ENCODE peak calls at places on chromosomes 3 and 15, in nine cellular contexts. Q is mucosa of gallbladder; J is esophagus squamous epithelium; U is HTR-8/SVneo; A is tibial artery; O is stimulated activated CD4-positive, alpha-beta T cell treated with anti-CD3 and anti-CD28 coated beads, Interleukin-12 subunit alpha, Interleukin-12 subunit beta, amount 100 ng/mL, for 24 hours; N is neuronal stem cell; T is lower lobe of right lung; X is glomerular endothelial cell. S is an unnamed sample.

GRCh38 chr3:45988804-45989203 is 6.8 kb downstream of the FYCO1 start:
- DNase-seq in Q (no peak), J (no peak), U (no peak), A (no peak), O (no peak), N (no peak), T (no peak), X (no peak), S (no peak)

GRCh38 chr3:24508423-24508839 is 13.8 kb upstream of the THRB start:
- DNase-seq in Q (no peak), J (no peak), U (no peak), A (no peak), O (no peak), N (no peak), T (no peak), X (no peak), S (no peak)

GRCh38 chr3:115710799-115711198 is 87.5 kb downstream of the GAP43 start:
- DNase-seq in Q (no peak), J (no peak), U (no peak), A (no peak), O (no peak), N (no peak), T (no peak), X (no peak), S (no peak)

GRCh38 chr3:13282986-13283876 is 136.9 kb downstream of the NUP210 start:
- DNase-seq in Q (no peak), J (no peak), U (no peak), A (peak), O (no peak), N (no peak), T (peak), X (no peak), S (no peak)

GRCh38 chr3:50219285-50219684 is 14.2 kb downstream of the SLC38A3 start:
- DNase-seq in Q (no peak), J (no peak), U (no peak), A (no peak), O (no peak), N (no peak), T (no peak), X (no peak), S (no peak)

GRCh38 chr3:24141548-24141947 is 196.5 kb downstream of the NR1D2 start:
- DNase-seq in Q (no peak), J (no peak), U (no peak), A (no peak), O (no peak), N (no peak), T (no peak), X (no peak), S (no peak)

GRCh38 chr3:175287361-175287963 is 428.3 kb downstream of the NAALADL2 start:
- DNase-seq in Q (no peak), J (no peak), U (no peak), A (no peak), O (no peak), N (no peak), T (no peak), X (no peak), S (no peak)

GRCh38 chr3:129305592-129306091 is 27.0 kb downstream of the HMCES start:
- DNase-seq in Q (peak), J (no peak), U (no peak), A (peak), O (peak), N (peak), T (peak), X (no peak), S (peak)

GRCh38 chr3:126746395-126747177 is 42.5 kb downstream of the CHCHD6 start:
- DNase-seq in Q (peak), J (no peak), U (peak), A (no peak), O (no peak), N (no peak), T (peak), X (no peak), S (peak)

GRCh38 chr3:129829640-129830039 is 63.9 kb downstream of the TMCC1 start:
- DNase-seq in Q (peak), J (no peak), U (peak), A (peak), O (no peak), N (peak), T (no peak), X (peak), S (no peak)

GRCh38 chr3:87122766-87123165 is 104.3 kb upstream of the CHMP2B start:
- DNase-seq in Q (no peak), J (no peak), U (no peak), A (no peak), O (no peak), N (no peak), T (no peak), X (no peak), S (no peak)

GRCh38 chr3:180594631-180595348 is 7.2 kb upstream of the TTC14 start:
- DNase-seq in Q (no peak), J (no peak), U (peak), A (no peak), O (no peak), N (peak), T (no peak), X (no peak), S (no peak)

GRCh38 chr3:155018621-155019330 is 61.3 kb upstream of the MME start:
- DNase-seq in Q (no peak), J (no peak), U (no peak), A (no peak), O (no peak), N (no peak), T (no peak), X (no peak), S (no peak)

GRCh38 chr3:171790898-171791694 is 19.2 kb downstream of the PLD1 start:
- DNase-seq in Q (no peak), J (no peak), U (no peak), A (no peak), O (no peak), N (no peak), T (no peak), X (no peak), S (no peak)

GRCh38 chr3:147410126-147410517 is 957 bp downstream of the ZIC1 start:
- DNase-seq in Q (no peak), J (no peak), U (no peak), A (no peak), O (no peak), N (no peak), T (no peak), X (no peak), S (no peak)

GRCh38 chr15:37907136-37907535 is 27.3 kb upstream of the TMCO5A start:
- DNase-seq in Q (peak), J (no peak), U (no peak), A (no peak), O (no peak), N (no peak), T (no peak), X (no peak), S (no peak)

GRCh38 chr3:111717601-111718000 is 122.5 kb upstream of the ZBED2 start:
- DNase-seq in Q (peak), J (no peak), U (peak), A (peak), O (peak), N (peak), T (peak), X (no peak), S (peak)

GRCh38 chr15:92666780-92667179 is 11.2 kb upstream of the FAM174B start:
- DNase-seq in Q (peak), J (no peak), U (no peak), A (peak), O (no peak), N (no peak), T (peak), X (no peak), S (peak)